ENCODE peak calls at places on chromosome 22, in six cellular contexts. C, G, P, D, B and Q are unnamed samples.

GRCh38 chr22:19868333-19868732 is 13.7 kb upstream of the GNB1L start:
- DNase-seq in C (no peak), G (no peak), P (no peak), D (no peak), B (no peak), Q (no peak)

GRCh38 chr22:24553597-24554315 is 1.2 kb downstream of the GUCD1 start:
- DNase-seq in C (no peak), G (peak), P (peak), D (no peak), B (no peak), Q (peak)

GRCh38 chr22:44622147-44622427 is 79.9 kb upstream of the PRR5 start:
- DNase-seq in C (no peak), G (peak), P (no peak), D (no peak), B (peak), Q (peak)

GRCh38 chr22:46916886-46917625 is 154.6 kb downstream of the TBC1D22A start:
- DNase-seq in C (no peak), G (no peak), P (no peak), D (no peak), B (no peak), Q (no peak)

GRCh38 chr22:37275134-37275533 is 7.2 kb upstream of the CYTH4 start:
- DNase-seq in C (no peak), G (no peak), P (no peak), D (no peak), B (no peak), Q (no peak)

GRCh38 chr22:39148727-39149535 is 3.5 kb downstream of the CBX7 start:
- DNase-seq in C (no peak), G (peak), P (peak), D (no peak), B (peak), Q (peak)

GRCh38 chr22:37088108-37088605 is 21.4 kb downstream of the TMPRSS6 start:
- DNase-seq in C (no peak), G (peak), P (peak), D (peak), B (no peak), Q (peak)

GRCh38 chr22:24164823-24165379 is 16.4 kb upstream of the SUSD2 start:
- DNase-seq in C (no peak), G (no peak), P (no peak), D (no peak), B (no peak), Q (no peak)

GRCh38 chr22:25546751-25547150 is 17.7 kb upstream of the GRK3 start:
- DNase-seq in C (no peak), G (no peak), P (no peak), D (no peak), B (no peak), Q (no peak)

GRCh38 chr22:36384766-36385400 is 2.9 kb downstream of the MYH9 start:
- DNase-seq in C (no peak), G (no peak), P (peak), D (no peak), B (peak), Q (no peak)

GRCh38 chr22:46521994-46522393 is 15.4 kb downstream of the CELSR1 start:
- DNase-seq in C (no peak), G (no peak), P (no peak), D (no peak), B (no peak), Q (no peak)

GRCh38 chr22:42131562-42131961 is 952 bp upstream of the CYP2D6 start:
- DNase-seq in C (no peak), G (no peak), P (no peak), D (no peak), B (no peak), Q (no peak)

GRCh38 chr22:44159811-44160210 is 20.9 kb upstream of the PARVG start:
- DNase-seq in C (no peak), G (no peak), P (no peak), D (no peak), B (no peak), Q (no peak)

GRCh38 chr22:45332001-45332400 is 22.3 kb downstream of the FAM118A start:
- DNase-seq in C (no peak), G (no peak), P (no peak), D (no peak), B (no peak), Q (no peak)